ENCODE peak calls at places on chromosomes 16 and 17, in six cellular contexts. T, K, U, P, C and Z are unnamed samples.

GRCh38 chr17:70158581-70158980 is 10.8 kb upstream of the KCNJ2 start:
- DNase-seq in C (no peak), K (no peak), T (no peak), P (no peak), U (no peak), Z (no peak)

GRCh38 chr17:2067559-2067958 is 12.7 kb downstream of the HIC1 start:
- DNase-seq in P (no peak), C (no peak), T (peak), U (no peak), K (peak), Z (no peak)

GRCh38 chr17:290121-290521 is 62.5 kb downstream of the RPH3AL start:
- DNase-seq in P (no peak), U (no peak), K (no peak), T (no peak), C (no peak), Z (no peak)

GRCh38 chr16:56547120-56547948 is 17.5 kb upstream of the MT4 start:
- DNase-seq in K (peak), U (no peak), T (no peak), C (peak), P (no peak), Z (no peak)

GRCh38 chr17:37673386-37673785 is 30.1 kb upstream of the DDX52 start:
- DNase-seq in P (no peak), K (no peak), U (no peak), T (no peak), C (no peak), Z (no peak)

GRCh38 chr17:56112086-56112485 is 41.2 kb upstream of the ANKFN1 start:
- DNase-seq in T (no peak), P (no peak), K (no peak), C (no peak), U (no peak), Z (no peak)

GRCh38 chr17:1629647-1630310 is 1.1 kb upstream of the SLC43A2 start:
- DNase-seq in T (peak), C (peak), U (peak), K (no peak), P (peak), Z (peak)

GRCh38 chr17:77454560-77455095 is 313.9 kb downstream of the SEC14L1 start:
- DNase-seq in U (no peak), T (no peak), C (peak), K (no peak), P (no peak), Z (no peak)

GRCh38 chr17:50660042-50660886 is 25.6 kb downstream of the ABCC3 start:
- DNase-seq in U (no peak), P (no peak), C (no peak), K (no peak), T (no peak), Z (no peak)

GRCh38 chr17:43042025-43042424 is 17.0 kb downstream of the RND2 start:
- DNase-seq in U (no peak), P (no peak), C (peak), K (no peak), T (no peak), Z (no peak)

GRCh38 chr17:27543958-27544349 is 87.0 kb upstream of the LGALS9 start:
- DNase-seq in T (no peak), C (no peak), K (no peak), U (no peak), P (no peak), Z (no peak)

GRCh38 chr16:29114476-29115012 is 129.7 kb downstream of the LAT start:
- DNase-seq in T (no peak), P (no peak), C (peak), U (no peak), K (no peak), Z (no peak)

GRCh38 chr16:3661311-3661710 is 6.8 kb downstream of the DNASE1 start:
- DNase-seq in K (no peak), T (no peak), C (no peak), U (no peak), P (no peak), Z (no peak)

GRCh38 chr16:4315185-4316102 is at the start of gene GLIS2:
- DNase-seq in C (peak), T (peak), P (no peak), K (no peak), U (peak), Z (no peak)

GRCh38 chr16:11507991-11508390 is 78.7 kb downstream of the LITAF start:
- DNase-seq in U (no peak), K (no peak), C (no peak), T (no peak), P (no peak), Z (no peak)

GRCh38 chr17:36525888-36526287 is 8.8 kb downstream of the MYO19 start:
- DNase-seq in C (no peak), P (no peak), U (no peak), T (no peak), K (no peak), Z (no peak)

GRCh38 chr16:67860589-67861398 is 12.1 kb upstream of the EDC4 start:
- DNase-seq in T (no peak), C (no peak), P (no peak), U (no peak), K (no peak), Z (no peak)

GRCh38 chr17:72030067-72030899 is 90.5 kb upstream of the SOX9 start:
- DNase-seq in P (no peak), C (peak), T (peak), U (peak), K (peak), Z (peak)
- H3K4me3 ChIP-seq in P (peak), C (peak), T (peak), U (peak), K (peak), Z (no peak)

DNA sequence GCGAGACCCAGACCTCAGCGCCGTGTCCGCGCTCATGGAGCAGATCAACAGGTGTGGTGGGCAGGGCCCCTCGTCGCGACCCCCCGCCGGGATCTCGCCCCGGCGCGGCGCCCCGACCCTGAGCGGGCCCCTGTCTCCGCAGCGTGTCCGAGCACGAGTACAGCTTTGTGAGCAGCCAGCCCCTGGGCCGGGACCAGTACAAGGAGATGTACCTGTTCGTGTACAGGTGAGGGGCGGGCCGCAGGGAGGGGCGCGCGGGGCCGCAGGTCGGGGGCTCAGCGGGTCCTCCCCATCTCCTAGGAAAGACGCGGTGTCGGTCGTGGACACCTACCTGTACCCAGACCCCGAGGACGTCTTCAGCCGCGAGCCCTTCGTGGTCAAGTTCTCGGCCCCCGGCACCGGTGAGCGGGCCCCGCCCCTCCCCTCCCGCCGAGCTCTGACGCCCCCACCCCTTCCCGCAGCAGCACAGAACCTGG is 870 bp downstream of the DNASE1L2 start:
- DNase-seq in P (no peak), K (no peak), U (no peak), T (no peak), C (no peak), Z (no peak)
- H3K4me3 ChIP-seq in P (peak), K (no peak), U (peak), T (peak), C (no peak), Z (no peak)

GRCh38 chr17:39627717-39628516 is 1.2 kb downstream of the PPP1R1B start:
- DNase-seq in U (no peak), K (no peak), P (no peak), C (no peak), T (no peak), Z (no peak)
- H3K4me3 ChIP-seq in U (no peak), K (no peak), P (peak), C (no peak), T (no peak), Z (no peak)

GRCh38 chr17:28746611-28747045 is 2.8 kb downstream of the TRAF4 start:
- DNase-seq in K (no peak), P (no peak), U (no peak), T (no peak), C (peak), Z (no peak)
- H3K4me3 ChIP-seq in K (peak), P (no peak), U (no peak), T (peak), C (no peak), Z (no peak)

DNA sequence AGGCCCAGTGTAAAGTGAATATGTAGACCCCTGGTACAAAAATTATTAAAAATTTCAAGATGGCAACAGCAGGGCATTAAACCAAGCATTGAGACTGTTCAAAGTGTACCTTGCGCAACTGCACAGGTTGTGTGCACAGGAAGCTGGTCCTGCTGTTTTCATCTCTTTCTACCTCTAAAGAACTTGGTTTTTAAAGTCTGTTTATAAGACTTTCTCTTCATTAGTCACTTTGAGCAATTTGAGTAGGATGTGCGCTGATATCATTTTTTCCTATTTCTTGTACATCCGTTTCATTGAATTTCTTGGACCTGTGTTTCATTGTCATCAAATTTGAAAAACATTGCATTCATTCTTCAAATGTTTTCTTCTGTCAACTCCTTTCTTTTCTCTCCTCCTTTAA is 16.8 kb upstream of the PMP22 start:
- DNase-seq in C (no peak), U (no peak), P (no peak), T (no peak), K (no peak), Z (no peak)
- H3K4me3 ChIP-seq in C (no peak), U (no peak), P (no peak), T (no peak), K (no peak), Z (no peak)

DNA sequence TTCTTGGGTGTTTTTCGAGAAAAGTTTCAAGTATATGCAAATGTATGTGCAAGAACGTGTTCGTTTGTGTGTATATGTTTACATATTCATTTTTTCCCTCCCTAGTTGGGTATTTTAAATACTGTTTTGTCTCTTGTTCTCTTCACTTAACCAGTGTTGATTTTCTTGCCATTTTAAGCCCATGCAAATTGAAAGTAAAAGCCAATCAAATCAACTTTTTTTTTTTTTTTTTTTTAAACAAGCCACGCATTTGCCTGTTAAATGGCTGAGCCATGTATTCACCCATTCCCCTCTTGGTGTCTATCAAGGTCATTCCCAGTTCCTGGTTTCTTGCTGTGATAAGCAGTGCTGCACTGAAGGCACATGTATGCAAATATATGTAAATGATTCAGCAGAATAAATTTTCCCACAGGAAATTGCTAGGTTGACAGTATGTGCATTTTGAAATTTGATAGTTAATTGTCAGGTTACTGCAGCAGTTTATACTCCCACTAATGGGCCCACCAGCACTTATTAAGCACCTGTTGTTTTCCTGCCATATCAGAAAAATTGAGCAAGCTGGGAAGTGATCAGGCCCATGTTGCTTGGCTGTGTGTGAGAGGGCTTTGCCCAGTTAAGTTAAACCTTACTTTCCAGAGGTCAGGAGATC is 12.3 kb downstream of the ABCC1 start:
- DNase-seq in K (no peak), U (no peak), C (no peak), T (no peak), P (no peak), Z (no peak)
- H3K4me3 ChIP-seq in K (no peak), U (no peak), C (no peak), T (no peak), P (no peak), Z (peak)

GRCh38 chr17:64388961-64389565 is 1.6 kb downstream of the PECAM1 start:
- DNase-seq in U (no peak), K (no peak), T (no peak), C (no peak), P (no peak), Z (no peak)

GRCh38 chr17:64387145-64387473 is 3.6 kb downstream of the PECAM1 start:
- DNase-seq in U (no peak), C (no peak), K (no peak), T (no peak), P (no peak), Z (no peak)

GRCh38 chr17:64393000-64393402 is 2.3 kb upstream of the PECAM1 start:
- DNase-seq in C (no peak), U (no peak), K (no peak), T (no peak), P (no peak), Z (no peak)

GRCh38 chr17:64387545-64388171 is 3.0 kb downstream of the PECAM1 start:
- DNase-seq in P (no peak), T (no peak), U (peak), C (no peak), K (no peak), Z (no peak)

DNA sequence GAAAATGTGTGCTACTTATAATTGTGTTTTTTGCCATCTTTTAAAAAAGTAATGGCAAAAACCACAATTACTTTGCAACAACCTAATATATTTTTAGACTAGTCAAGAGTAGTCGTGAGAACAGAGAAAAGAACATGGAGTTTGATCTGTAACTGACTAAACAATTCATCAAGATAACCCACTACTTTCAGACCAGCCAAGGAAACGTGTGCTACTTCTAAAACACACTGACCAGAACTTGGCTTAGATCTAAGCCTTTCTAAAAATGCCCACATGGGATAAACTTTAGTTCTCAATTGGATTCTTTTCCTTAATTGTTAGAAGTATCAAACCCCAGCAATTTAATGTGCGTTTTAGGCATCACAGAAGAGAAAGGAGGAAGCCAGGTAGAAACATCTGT is 594 bp downstream of the PECAM1 start:
- DNase-seq in T (no peak), K (no peak), U (no peak), P (no peak), C (no peak), Z (no peak)
- H3K4me3 ChIP-seq in T (peak), K (no peak), U (peak), P (peak), C (no peak), Z (no peak)

GRCh38 chr17:7293131-7293557 is 1.3 kb downstream of the YBX2 start:
- DNase-seq in C (no peak), P (no peak), T (no peak), U (no peak), K (no peak), Z (no peak)
- H3K4me3 ChIP-seq in C (no peak), P (no peak), T (no peak), U (no peak), K (no peak), Z (no peak)